ENCODE peak calls at places on chromosomes 6 and 20, in four cellular contexts. D is WERI-Rb-1, G is Peyer's patch, X is GM12865. V is an unnamed sample.

GRCh38 chr20:24368253-24368652 is 101.2 kb upstream of the SYNDIG1 start:
- DNase-seq in D (no peak), G (no peak), X (no peak), V (no peak)

GRCh38 chr6:90098637-90099036 is 198.0 kb downstream of the BACH2 start:
- DNase-seq in D (no peak), G (no peak), X (no peak), V (no peak)

GRCh38 chr6:142822882-142823578 is 121.9 kb downstream of the HIVEP2 start:
- DNase-seq in D (peak), G (no peak), X (peak), V (peak)

GRCh38 chr6:63448229-63448628 is 124.1 kb upstream of the LOC128125822 start:
- DNase-seq in D (no peak), G (no peak), X (no peak), V (no peak)

GRCh38 chr20:63756648-63756991 is 17.0 kb downstream of the SLC2A4RG start:
- DNase-seq in D (no peak), G (no peak), X (no peak), V (no peak)

GRCh38 chr6:158264180-158264579 is 48.1 kb upstream of the TULP4 start:
- DNase-seq in D (no peak), G (no peak), X (no peak), V (no peak)

GRCh38 chr20:63114693-63115069 is 101.2 kb downstream of the YTHDF1 start:
- DNase-seq in D (no peak), G (no peak), X (no peak), V (peak)

GRCh38 chr20:22768266-22768665 is 183.9 kb upstream of the FOXA2 start:
- DNase-seq in D (no peak), G (no peak), X (no peak), V (no peak)

GRCh38 chr20:19074828-19075516 is 137.5 kb upstream of the SLC24A3 start:
- DNase-seq in D (no peak), G (no peak), X (peak), V (no peak)

GRCh38 chr20:44702776-44703175 is 12.4 kb upstream of the CCN5 start:
- DNase-seq in D (no peak), G (peak), X (peak), V (peak)

GRCh38 chr6:341914-342831 is 49.4 kb upstream of the IRF4 start:
- DNase-seq in D (no peak), G (no peak), X (peak), V (no peak)

GRCh38 chr6:31049518-31049917 is 39.2 kb downstream of the MUC22 start:
- DNase-seq in D (no peak), G (no peak), X (no peak), V (no peak)

GRCh38 chr6:57134954-57135353 is 37.2 kb upstream of the BAG2 start:
- DNase-seq in D (no peak), G (no peak), X (no peak), V (no peak)

GRCh38 chr6:46062312-46062711 is 46.7 kb upstream of the CLIC5 start:
- DNase-seq in D (no peak), G (no peak), X (no peak), V (no peak)

GRCh38 chr6:125791151-125791819 is 525 bp downstream of the NCOA7 start:
- DNase-seq in D (peak), G (peak), X (peak), V (peak)

GRCh38 chr6:18431581-18431980 is 44.4 kb downstream of the RNF144B start:
- DNase-seq in D (no peak), G (no peak), X (no peak), V (no peak)

GRCh38 chr6:148565321-148565926 is 181.4 kb upstream of the UST start:
- DNase-seq in D (no peak), G (no peak), X (no peak), V (no peak)

GRCh38 chr20:49395659-49396058 is 86.8 kb downstream of the KCNB1 start:
- DNase-seq in D (peak), G (no peak), X (no peak), V (no peak)

GRCh38 chr20:600141-600540 is 10.0 kb downstream of the TCF15 start:
- DNase-seq in D (no peak), G (no peak), X (no peak), V (no peak)

DNA sequence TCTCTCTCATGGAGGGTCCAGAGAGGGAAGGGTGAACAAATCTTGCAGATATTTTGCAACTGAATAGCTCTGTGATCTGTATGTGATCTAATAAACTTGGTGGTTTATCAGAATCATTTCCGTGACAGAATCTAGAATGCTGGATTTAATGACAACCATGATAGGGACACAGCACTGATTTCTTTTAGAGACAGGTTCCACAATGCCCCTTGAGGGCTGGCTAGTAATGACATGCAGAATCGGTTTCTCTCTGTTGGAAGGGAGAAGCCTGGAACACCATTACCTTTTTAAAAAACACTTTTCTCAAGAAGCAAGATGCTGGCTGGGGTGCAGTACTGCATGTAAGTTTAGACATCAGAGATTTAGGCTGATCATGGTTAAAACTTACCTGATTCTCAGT is 313.4 kb downstream of the CDH26 start:
- DNase-seq in D (no peak), G (no peak), X (no peak), V (no peak)
- TF ChIP-seq CTCF in D (peak), G (no peak), X (no peak), V (peak)

DNA sequence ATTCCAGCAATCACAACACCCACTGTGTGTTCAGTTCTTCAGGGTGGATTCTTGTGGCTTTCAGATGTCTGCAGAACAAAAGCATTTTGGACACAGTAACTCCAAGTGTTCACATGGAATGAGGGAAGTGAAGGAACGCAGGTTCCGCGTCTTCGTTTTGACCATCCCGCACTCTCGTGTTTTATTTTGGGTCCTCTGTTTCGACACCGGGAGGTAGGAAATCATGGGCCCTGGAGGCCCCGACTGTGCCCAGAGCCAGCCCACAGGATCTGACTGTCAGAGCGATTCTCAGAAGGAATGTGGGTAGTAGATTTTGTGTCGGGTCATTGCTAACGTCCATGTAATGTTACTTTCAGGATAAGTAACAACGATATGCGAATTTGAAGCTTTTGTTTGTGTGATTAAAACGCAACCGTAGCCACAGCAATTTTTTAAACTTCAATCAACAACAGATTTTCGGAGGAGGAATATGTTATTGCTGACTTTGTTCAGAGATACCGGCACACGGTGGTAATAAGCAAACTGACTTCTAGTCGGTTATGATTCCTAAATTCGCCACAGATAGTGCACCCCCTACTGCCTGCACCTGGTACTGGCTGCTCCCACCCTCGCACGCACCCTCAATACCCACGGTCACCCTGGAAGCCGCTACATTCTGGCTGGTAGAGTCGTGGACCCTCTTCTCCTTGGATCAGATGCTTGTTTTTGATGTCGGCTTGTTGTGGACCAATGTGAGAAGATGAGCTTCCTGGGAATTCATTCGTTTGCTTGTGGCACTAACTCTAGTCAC is 10.5 kb downstream of the NPEPL1 start:
- DNase-seq in D (no peak), G (no peak), X (no peak), V (no peak)
- TF ChIP-seq CTCF in D (peak), G (no peak), X (peak), V (peak)

GRCh38 chr6:42751055-42751454 is 5.2 kb upstream of the TBCC start:
- DNase-seq in D (no peak), G (no peak), X (no peak), V (no peak)

GRCh38 chr6:42758756-42759430 is 13.0 kb upstream of the TBCC start:
- DNase-seq in D (peak), G (no peak), X (no peak), V (no peak)

GRCh38 chr6:42756713-42757112 is 10.8 kb upstream of the TBCC start:
- DNase-seq in D (no peak), G (no peak), X (no peak), V (no peak)

DNA sequence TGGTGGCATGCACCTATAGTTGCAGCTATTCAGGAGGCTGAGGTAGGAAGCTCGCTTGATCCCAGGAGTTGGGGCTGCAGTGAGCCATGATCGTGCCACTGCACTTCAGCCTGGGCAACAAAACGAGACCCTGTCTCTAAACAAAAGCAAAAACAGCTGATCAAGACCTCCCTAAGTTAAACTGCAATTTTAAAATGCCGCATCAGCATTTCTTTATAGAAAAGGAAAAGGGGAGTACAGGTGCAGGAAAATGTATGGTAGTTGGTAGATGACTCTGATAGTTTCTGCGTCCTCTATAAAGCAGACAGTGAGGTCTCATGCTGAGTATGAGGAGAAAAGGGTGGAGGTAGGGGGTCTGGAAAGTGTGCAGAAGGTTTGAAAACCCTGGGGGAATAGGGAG is 8.9 kb upstream of the TBCC start:
- DNase-seq in D (no peak), G (no peak), X (no peak), V (no peak)
- TF ChIP-seq CTCF in D (no peak), G (no peak), X (no peak), V (no peak)

GRCh38 chr6:168709991-168710390 is 269.0 kb downstream of the SMOC2 start:
- DNase-seq in D (no peak), G (no peak), X (no peak), V (no peak)

GRCh38 chr6:168713013-168713412 is 272.0 kb downstream of the SMOC2 start:
- DNase-seq in D (no peak), G (no peak), X (no peak), V (no peak)

GRCh38 chr6:168711666-168712300 is 270.8 kb downstream of the SMOC2 start:
- DNase-seq in D (no peak), G (no peak), X (no peak), V (no peak)

GRCh38 chr6:168709440-168709839 is 268.5 kb downstream of the SMOC2 start:
- DNase-seq in D (no peak), G (no peak), X (no peak), V (no peak)

DNA sequence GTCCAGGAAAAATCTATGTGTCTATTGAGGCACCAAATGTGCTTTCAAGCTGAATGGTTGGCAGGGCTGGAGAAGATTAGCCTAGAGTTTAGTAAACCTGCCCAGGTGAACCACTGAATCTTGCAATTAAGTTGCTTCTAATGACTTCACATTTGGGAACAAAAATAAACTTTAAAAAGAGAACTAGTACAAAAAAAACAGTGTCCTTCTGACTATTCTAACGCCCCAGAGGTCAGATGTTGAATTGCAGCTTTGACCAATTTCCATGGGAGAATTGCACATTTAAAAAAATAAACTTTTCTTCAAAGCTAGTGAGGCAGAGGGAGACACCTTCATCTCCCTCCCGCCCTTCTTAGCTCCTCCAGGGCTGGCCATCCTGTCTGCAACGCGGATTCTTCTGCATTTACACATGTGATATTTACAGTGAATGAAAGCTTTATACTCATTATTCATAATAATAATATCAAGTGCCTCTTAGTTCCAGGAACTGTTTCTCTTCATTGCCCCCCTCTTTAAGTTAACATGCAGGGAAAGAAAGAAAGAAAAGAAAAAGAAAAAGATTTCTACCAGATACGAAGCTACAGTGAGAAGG is 270.2 kb downstream of the SMOC2 start:
- DNase-seq in D (no peak), G (no peak), X (no peak), V (no peak)
- TF ChIP-seq CTCF in D (no peak), G (peak), X (peak), V (peak)

DNA sequence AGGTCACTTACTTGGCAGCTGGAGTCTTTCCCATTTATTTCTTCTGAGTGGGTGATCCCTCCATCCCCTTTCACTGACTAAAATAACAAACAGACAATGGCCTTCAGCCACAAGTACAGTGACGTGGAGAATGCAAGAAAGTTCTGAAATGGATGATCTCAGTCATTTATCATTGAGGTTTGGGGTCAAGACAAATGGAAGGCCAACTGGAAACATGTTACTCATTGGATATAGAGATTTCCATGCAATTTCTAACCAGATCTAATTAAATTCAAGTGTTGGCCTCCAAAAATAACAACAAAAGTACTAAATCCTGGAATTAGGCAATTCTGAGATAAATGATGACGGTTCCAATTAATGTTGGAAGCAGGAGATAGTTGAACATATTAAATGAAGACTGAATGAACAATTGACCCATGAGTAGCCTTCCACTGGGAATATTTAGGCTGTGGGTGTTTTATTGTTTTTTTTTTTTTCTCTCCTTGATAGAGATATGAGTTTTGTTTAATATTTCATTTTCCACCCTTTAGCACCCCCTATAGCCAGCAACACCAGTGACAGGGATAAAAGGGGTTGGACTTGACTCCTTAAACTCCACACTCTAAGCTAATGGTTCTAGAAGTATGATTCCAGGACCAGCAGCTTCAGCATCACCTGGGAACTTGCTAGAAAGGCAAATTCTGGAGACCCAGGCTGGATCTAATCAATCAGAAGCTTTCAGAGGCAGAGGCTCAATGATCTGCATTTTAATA is 112.8 kb downstream of the BCAS1 start:
- DNase-seq in D (no peak), G (no peak), X (no peak), V (no peak)
- TF ChIP-seq CTCF in D (no peak), G (no peak), X (no peak), V (no peak)

GRCh38 chr6:4786936-4787504 is 10.8 kb downstream of the CDYL start:
- DNase-seq in D (no peak), G (no peak), X (no peak), V (no peak)

GRCh38 chr6:4791174-4791573 is 15.0 kb downstream of the CDYL start:
- DNase-seq in D (no peak), G (no peak), X (no peak), V (no peak)

GRCh38 chr6:4788482-4788881 is 12.3 kb downstream of the CDYL start:
- DNase-seq in D (no peak), G (no peak), X (no peak), V (no peak)

GRCh38 chr6:4790158-4790899 is 14.1 kb downstream of the CDYL start:
- DNase-seq in D (no peak), G (no peak), X (no peak), V (no peak)

GRCh38 chr6:4788953-4789584 is 12.9 kb downstream of the CDYL start:
- DNase-seq in D (no peak), G (peak), X (peak), V (no peak)
- TF ChIP-seq CTCF in D (peak), G (no peak), X (peak), V (peak)

V was measured in glutamatergic neuron.